ENCODE peak calls at places on chromosomes 4 and X, in six cellular contexts. L is body of pancreas, O is upper lobe of left lung, W is HCT116, P is HepG2, C is heart left ventricle. M is an unnamed sample. For H3K4me1, the result is how much of the 10 kb centered on the place peaks cover.

GRCh38 chr4:76233534-76233933 is 18.0 kb upstream of the FAM47E start:
- DNase-seq in L (no peak), O (no peak), W (no peak), P (no peak), C (no peak), M (no peak)

GRCh38 chrX:129931411-129932136 is 25.6 kb downstream of the UTP14A start:
- DNase-seq in L (peak), O (peak), W (peak), P (peak), C (peak), M (peak)

GRCh38 chr4:170414961-170415360 is 325.2 kb upstream of the AADAT start:
- DNase-seq in L (no peak), O (no peak), W (no peak), P (no peak), C (no peak), M (no peak)

GRCh38 chr4:33739886-33740285 is 2504.4 kb downstream of the ARAP2 start:
- DNase-seq in L (no peak), O (no peak), W (no peak), P (no peak), C (no peak), M (no peak)

GRCh38 chrX:9678215-9678980 is 87.2 kb downstream of the GPR143 start:
- DNase-seq in L (no peak), O (no peak), W (no peak), P (no peak), C (no peak), M (no peak)

GRCh38 chrX:56232221-56233082 is at the start of gene KLF8:
- DNase-seq in L (peak), O (peak), W (peak), P (no peak), C (peak), M (peak)

GRCh38 chr4:168701061-168701460 is 204.2 kb downstream of the PALLD start:
- DNase-seq in L (no peak), O (no peak), W (no peak), P (no peak), C (no peak), M (no peak)

GRCh38 chrX:2261838-2262678 is 238.7 kb downstream of the DHRSX start:
- DNase-seq in L (no peak), O (no peak), W (no peak), P (no peak), C (no peak), M (no peak)

GRCh38 chr4:7157666-7158065 is 34.7 kb upstream of the SORCS2 start:
- DNase-seq in L (no peak), O (no peak), W (no peak), P (no peak), C (peak), M (peak)

GRCh38 chr4:64911846-64912245 is 502.6 kb upstream of the TECRL start:
- DNase-seq in L (no peak), O (no peak), W (no peak), P (no peak), C (no peak), M (no peak)

GRCh38 chr4:4358093-4358840 is 28.6 kb upstream of the NSG1 start:
- DNase-seq in L (no peak), O (no peak), W (no peak), P (no peak), C (no peak), M (no peak)

GRCh38 chr4:118743867-118744266 is 58.7 kb downstream of the METTL14 start:
- DNase-seq in L (no peak), O (no peak), W (no peak), P (no peak), C (no peak), M (no peak)

GRCh38 chrX:119236599-119237525 is 777 bp downstream of the PGRMC1 start:
- DNase-seq in L (peak), O (no peak), W (no peak), P (no peak), C (no peak), M (peak)

GRCh38 chrX:105975382-105975781 is 63.1 kb downstream of the SERPINA7 start:
- DNase-seq in L (no peak), O (no peak), W (peak), P (peak), C (no peak), M (no peak)

GRCh38 chrX:71095971-71096701 is 485 bp downstream of the FOXO4 start:
- DNase-seq in L (no peak), O (no peak), W (peak), P (no peak), C (no peak), M (no peak)

GRCh38 chr4:169815606-169816005 is 57.9 kb upstream of the HPF1 start:
- DNase-seq in L (no peak), O (no peak), W (no peak), P (peak), C (no peak), M (no peak)

GRCh38 chr4:184693056-184693455 is 40.8 kb downstream of the CENPU start:
- DNase-seq in L (no peak), O (no peak), W (no peak), P (no peak), C (no peak), M (no peak)

GRCh38 chr4:104971458-104971857 is 175.2 kb upstream of the TET2 start:
- DNase-seq in L (no peak), O (no peak), W (no peak), P (no peak), C (no peak), M (no peak)

GRCh38 chr4:104964387-104965175 is 182.1 kb upstream of the TET2 start:
- DNase-seq in L (no peak), O (no peak), W (no peak), P (no peak), C (no peak), M (no peak)

GRCh38 chr4:104969394-104970066 is 177.1 kb upstream of the TET2 start:
- DNase-seq in L (no peak), O (no peak), W (no peak), P (no peak), C (no peak), M (no peak)

GRCh38 chr4:104966349-104967033 is 180.2 kb upstream of the TET2 start:
- DNase-seq in L (peak), O (no peak), W (no peak), P (no peak), C (no peak), M (no peak)

GRCh38 chr4:104967034-104967401 is 179.7 kb upstream of the TET2 start:
- DNase-seq in L (no peak), O (no peak), W (no peak), P (no peak), C (no peak), M (no peak)
- TF ChIP-seq POLR2A in L (no peak), O (peak), W (no peak), P (no peak), C (no peak), M (no peak)

GRCh38 chrX:107714196-107714811 is 61.3 kb downstream of the TSC22D3 start:
- DNase-seq in L (no peak), O (no peak), W (no peak), P (no peak), C (no peak), M (no peak)
- H3K27ac ChIP-seq in L (no peak), O (peak), W (no peak), P (no peak), C (peak), M (peak)

GRCh38 chr4:137650051-137650450 is 117.8 kb upstream of the PCDH18 start:
- DNase-seq in L (no peak), O (no peak), W (no peak), P (no peak), C (no peak), M (no peak)
- H3K4me1 ChIP-seq in L (under half), O (under half), W (under half), P (under half), C (under half), M (under half)

GRCh38 chrX:46236411-46236810 is 308.8 kb downstream of the ZNF674 start:
- DNase-seq in L (no peak), O (no peak), W (no peak), P (no peak), C (no peak), M (no peak)
- TF ChIP-seq POLR2A in L (no peak), O (no peak), W (no peak), P (no peak), C (no peak), M (no peak)

DNA sequence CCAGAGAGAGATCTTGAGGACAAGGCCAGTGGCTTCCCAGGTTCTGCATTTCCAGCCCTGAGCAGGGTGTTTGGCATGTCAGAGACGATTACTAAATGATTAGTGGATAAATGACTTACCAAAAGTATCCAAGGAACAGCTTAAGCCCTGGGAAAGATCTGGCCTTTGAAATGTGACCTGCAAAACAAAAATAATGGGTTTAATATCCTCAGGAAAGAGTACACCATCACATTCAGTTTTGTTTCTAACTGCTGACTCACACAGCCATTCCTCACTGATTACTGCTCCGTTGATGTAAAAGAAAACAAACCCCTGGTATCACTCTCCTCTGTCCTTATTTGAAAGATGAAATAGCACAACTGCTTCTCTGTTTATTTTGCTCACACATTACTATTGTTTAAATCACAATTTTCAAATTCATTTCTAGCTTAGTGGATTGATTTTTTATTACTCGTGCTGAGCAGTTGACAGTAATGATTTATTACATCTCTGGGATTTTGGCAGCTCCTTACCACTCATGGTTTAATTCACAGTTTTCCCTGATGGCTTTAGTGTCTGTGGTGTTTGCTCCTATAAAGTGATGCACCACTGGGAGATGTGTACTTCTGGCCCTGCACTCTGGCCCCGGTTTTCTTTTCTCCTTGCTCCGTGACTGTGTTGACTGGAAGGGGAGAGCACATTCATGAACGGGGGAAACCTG is 117.0 kb downstream of the CBLL2 start:
- DNase-seq in L (no peak), O (no peak), W (no peak), P (no peak), C (no peak), M (peak)
- H3K27ac ChIP-seq in L (no peak), O (no peak), W (no peak), P (no peak), C (no peak), M (peak)

DNA sequence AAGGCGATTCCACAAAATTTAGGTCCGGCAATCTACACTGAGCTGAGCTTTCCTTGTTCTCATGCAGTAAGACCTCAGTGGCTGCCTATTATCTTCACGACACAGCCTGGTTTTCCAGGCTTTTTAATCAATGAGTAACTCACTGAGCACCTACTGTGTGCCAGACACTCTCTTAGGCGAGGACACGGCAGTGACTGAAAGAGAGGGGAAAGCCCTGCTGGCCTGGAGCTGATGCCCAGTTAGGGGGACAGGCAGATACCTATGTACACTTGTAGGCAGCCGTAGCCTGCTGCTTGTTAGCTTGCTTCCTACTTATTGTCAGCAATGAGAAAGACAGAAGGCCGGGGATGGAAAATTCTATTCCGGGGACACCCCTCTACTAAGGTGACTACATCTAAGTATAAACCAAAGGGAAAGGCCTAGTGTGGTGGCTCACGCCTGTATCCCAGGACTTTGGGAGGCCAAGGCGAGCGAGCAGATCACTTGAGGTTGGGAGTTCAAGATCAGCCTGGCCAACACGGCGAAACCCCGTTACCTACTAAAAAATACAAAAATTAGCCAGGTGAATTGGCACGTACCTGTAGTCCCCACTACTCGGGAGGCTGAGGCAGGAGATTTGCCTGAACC is 3.8 kb downstream of the WDR1 start:
- DNase-seq in L (no peak), O (no peak), W (no peak), P (no peak), C (no peak), M (no peak)
- H3K4me1 ChIP-seq in L (under half), O (half or more), W (under half), P (half or more), C (under half), M (half or more)

DNA sequence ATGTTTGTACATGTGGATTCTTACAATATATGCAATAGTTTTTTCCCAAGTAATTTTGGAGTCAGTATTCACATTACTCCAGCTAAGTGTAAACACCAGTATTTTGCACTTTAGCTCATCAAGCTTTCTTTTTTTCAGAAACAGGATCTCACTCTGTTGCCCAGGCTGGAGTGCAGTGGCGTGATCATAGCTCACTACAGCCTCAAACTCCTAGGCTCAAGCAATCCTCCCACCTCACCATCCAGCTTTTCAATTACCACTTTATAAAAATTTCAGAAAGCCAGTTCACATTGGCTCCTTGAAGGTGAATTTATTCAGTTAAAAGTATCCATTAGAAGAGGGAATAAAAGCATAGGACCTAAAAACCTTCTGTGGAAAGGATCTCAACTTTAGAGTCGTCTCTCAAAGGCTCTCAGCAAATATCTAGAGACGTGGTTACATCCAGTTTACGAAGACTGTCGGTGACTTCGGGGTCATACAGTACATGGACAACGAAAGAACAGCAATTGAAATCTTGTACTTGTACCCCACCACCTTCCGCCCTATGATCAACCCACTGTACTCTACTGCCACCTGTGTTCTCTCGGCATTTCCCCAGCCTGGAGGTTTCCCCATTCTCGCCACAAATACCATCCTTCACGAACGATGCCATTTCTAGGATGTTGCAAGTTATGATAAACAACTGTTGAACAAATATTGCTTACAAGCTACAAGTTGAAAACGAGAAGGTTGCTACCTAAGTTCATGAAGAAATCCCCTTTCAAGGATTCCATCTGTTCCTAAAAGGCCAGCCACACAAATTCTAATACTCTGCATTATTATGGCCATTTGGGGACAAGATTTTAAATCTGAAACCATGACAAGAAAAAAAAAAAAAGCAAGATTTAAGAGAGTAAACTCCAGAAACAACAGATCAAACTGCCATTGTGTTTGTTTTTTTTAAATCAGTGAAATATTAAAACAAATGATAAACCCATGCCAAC is 1.8 kb downstream of the APBB2 start:
- DNase-seq in L (peak), O (no peak), W (no peak), P (peak), C (peak), M (peak)
- TF ChIP-seq POLR2A in L (no peak), O (no peak), W (no peak), P (no peak), C (no peak), M (no peak)